ENCODE peak calls at places on chromosomes 5 and 9, in seven cellular contexts. One of them, this sample, is unnamed.

GRCh38 chr5:1523480-1523792 is 324 bp downstream of the LPCAT1 start:
- DNase-seq in amniotic epithelial cell: no peak
- DNase-seq in posterior vena cava: no peak
- DNase-seq in H54: no peak
- DNase-seq in GM04504: no peak
- DNase-seq in DMS153: no peak
- DNase-seq in NCI-H345: peak; percentile 67
- DNase-seq in this sample: no peak

GRCh38 chr5:30040483-30041116 is 1152.9 kb upstream of the CDH6 start:
- DNase-seq in amniotic epithelial cell: peak; percentile 56
- DNase-seq in posterior vena cava: no peak
- DNase-seq in H54: peak; percentile 33
- DNase-seq in GM04504: no peak
- DNase-seq in DMS153: peak; percentile 83
- DNase-seq in NCI-H345: peak; percentile 74
- DNase-seq in this sample: peak; percentile 89

GRCh38 chr5:10503997-10504761 is 59.7 kb upstream of the ANKRD33B start:
- DNase-seq in amniotic epithelial cell: peak; percentile 16
- DNase-seq in posterior vena cava: no peak
- DNase-seq in H54: no peak
- DNase-seq in GM04504: no peak
- DNase-seq in DMS153: no peak
- DNase-seq in NCI-H345: no peak
- DNase-seq in this sample: peak; percentile 94

GRCh38 chr5:132001647-132002561 is 9.6 kb downstream of the ACSL6 start:
- DNase-seq in amniotic epithelial cell: no peak
- DNase-seq in posterior vena cava: peak; percentile 79
- DNase-seq in H54: peak; percentile 68
- DNase-seq in GM04504: peak; percentile 19
- DNase-seq in DMS153: no peak
- DNase-seq in NCI-H345: no peak
- DNase-seq in this sample: no peak

GRCh38 chr5:134568761-134569725 is 43.6 kb downstream of the JADE2 start:
- DNase-seq in amniotic epithelial cell: peak; percentile 72
- DNase-seq in posterior vena cava: peak; percentile 91
- DNase-seq in H54: peak; percentile 70
- DNase-seq in GM04504: no peak
- DNase-seq in DMS153: no peak
- DNase-seq in NCI-H345: no peak
- DNase-seq in this sample: no peak

GRCh38 chr5:42982107-42982622 is 58.0 kb downstream of the ANXA2R start:
- DNase-seq in amniotic epithelial cell: no peak
- DNase-seq in posterior vena cava: no peak
- DNase-seq in H54: no peak
- DNase-seq in GM04504: no peak
- DNase-seq in DMS153: peak; percentile 76
- DNase-seq in NCI-H345: peak; percentile 53
- DNase-seq in this sample: peak; percentile 93

GRCh38 chr5:90410178-90410762 is 714 bp upstream of the CETN3 start:
- DNase-seq in amniotic epithelial cell: no peak
- DNase-seq in posterior vena cava: no peak
- DNase-seq in H54: no peak
- DNase-seq in GM04504: no peak
- DNase-seq in DMS153: no peak
- DNase-seq in NCI-H345: no peak
- DNase-seq in this sample: no peak

GRCh38 chr9:133258061-133259015 is 16.7 kb downstream of the ABO start:
- DNase-seq in amniotic epithelial cell: peak; percentile 16
- DNase-seq in posterior vena cava: no peak
- DNase-seq in H54: no peak
- DNase-seq in GM04504: no peak
- DNase-seq in DMS153: no peak
- DNase-seq in NCI-H345: no peak
- DNase-seq in this sample: no peak